ENCODE peak calls at places on chromosomes 2 and 18, in six cellular contexts. E is neuronal stem cell, F is IMR-90, C is mesenchymal stem cell, P is H1, G is trophoblast cell. W is an unnamed sample.

GRCh38 chr2:14239605-14240004 is 392.9 kb upstream of the LRATD1 start:
- DNase-seq in G (no peak), F (no peak), E (no peak), P (no peak), C (no peak), W (no peak)

GRCh38 chr2:30261695-30262211 is 30.4 kb downstream of the LBH start:
- DNase-seq in P (no peak), E (no peak), C (no peak), G (no peak), F (no peak), W (no peak)

GRCh38 chr2:164458801-164459200 is 162.5 kb downstream of the GRB14 start:
- DNase-seq in F (no peak), G (no peak), E (no peak), C (no peak), P (no peak), W (peak)

GRCh38 chr2:219726916-219727315 is 99.5 kb downstream of the SLC4A3 start:
- DNase-seq in C (no peak), P (no peak), F (no peak), G (no peak), E (no peak), W (peak)

GRCh38 chr2:65566617-65567016 is 134.2 kb upstream of the SPRED2 start:
- DNase-seq in C (no peak), E (no peak), G (no peak), F (no peak), P (no peak), W (no peak)

GRCh38 chr2:97701851-97702465 is 11.4 kb upstream of the ZAP70 start:
- DNase-seq in C (peak), G (no peak), E (no peak), P (no peak), F (no peak), W (peak)

GRCh38 chr2:142536964-142537363 is 340.5 kb upstream of the KYNU start:
- DNase-seq in C (no peak), P (no peak), G (peak), E (no peak), F (no peak), W (no peak)

GRCh38 chr2:37786854-37787253 is 115.4 kb upstream of the CDC42EP3 start:
- DNase-seq in F (no peak), C (no peak), P (no peak), G (no peak), E (no peak), W (no peak)

GRCh38 chr2:56230171-56230570 is 46.4 kb downstream of the CCDC85A start:
- DNase-seq in P (no peak), G (no peak), C (peak), E (no peak), F (peak), W (no peak)

GRCh38 chr2:183037660-183038340 is 457 bp downstream of the NCKAP1 start:
- DNase-seq in E (peak), P (peak), F (no peak), C (no peak), G (peak), W (no peak)

GRCh38 chr2:181304011-181304844 is 153.0 kb upstream of the ITGA4 start:
- DNase-seq in G (no peak), C (no peak), F (no peak), E (no peak), P (no peak), W (no peak)

GRCh38 chr2:85477884-85478283 is 59.4 kb downstream of the SH2D6 start:
- DNase-seq in C (no peak), E (no peak), G (no peak), P (no peak), F (no peak), W (no peak)

GRCh38 chr2:151051584-151052220 is 210.0 kb downstream of the RBM43 start:
- DNase-seq in P (no peak), G (peak), F (peak), E (peak), C (peak), W (no peak)

GRCh38 chr2:53744395-53745065 is 23.1 kb upstream of the CHAC2 start:
- DNase-seq in C (no peak), G (no peak), E (no peak), F (peak), P (no peak), W (no peak)

GRCh38 chr2:33278245-33278943 is 198.1 kb upstream of the RASGRP3 start:
- DNase-seq in C (no peak), E (no peak), P (no peak), F (no peak), G (no peak), W (no peak)

GRCh38 chr18:68519341-68519740 is 195.6 kb downstream of the TMX3 start:
- DNase-seq in C (no peak), F (peak), E (no peak), G (peak), P (no peak), W (no peak)

GRCh38 chr2:66696374-66696773 is 261.4 kb downstream of the MEIS1 start:
- DNase-seq in C (no peak), F (no peak), G (no peak), E (no peak), P (no peak), W (no peak)

GRCh38 chr18:74023220-74023619 is 124.4 kb downstream of the FBXO15 start:
- DNase-seq in G (no peak), P (peak), E (peak), C (no peak), F (no peak), W (peak)

GRCh38 chr2:217105733-217106649 is 246.1 kb upstream of the TNP1 start:
- DNase-seq in E (no peak), F (peak), P (peak), C (peak), G (peak), W (no peak)

GRCh38 chr18:55275042-55275897 is 312.7 kb downstream of the TCF4 start:
- DNase-seq in P (no peak), C (peak), F (peak), E (no peak), G (peak), W (no peak)

GRCh38 chr2:99678651-99679050 is 188.8 kb upstream of the REV1 start:
- DNase-seq in C (no peak), E (no peak), P (no peak), F (no peak), G (no peak), W (no peak)

GRCh38 chr2:169573160-169573973 is at the start of gene FASTKD1:
- DNase-seq in C (peak), E (peak), F (peak), G (peak), P (peak), W (peak)

GRCh38 chr2:134377730-134378129 is 123.9 kb downstream of the MGAT5 start:
- DNase-seq in E (no peak), F (no peak), C (no peak), G (no peak), P (no peak), W (no peak)

GRCh38 chr18:7592305-7593071 is 25.4 kb downstream of the PTPRM start:
- DNase-seq in C (no peak), P (peak), E (no peak), G (no peak), F (no peak), W (peak)

GRCh38 chr2:72181616-72182015 is 34.0 kb upstream of the CYP26B1 start:
- DNase-seq in P (no peak), C (no peak), F (no peak), G (peak), E (no peak), W (no peak)

GRCh38 chr2:120330946-120331822 is 14.8 kb upstream of the INHBB start:
- DNase-seq in C (no peak), F (no peak), G (no peak), E (no peak), P (no peak), W (no peak)

GRCh38 chr2:2016912-2017311 is 272.6 kb upstream of the PXDN start:
- DNase-seq in G (no peak), P (no peak), F (no peak), C (no peak), E (no peak), W (no peak)

GRCh38 chr2:32743480-32744236 is 115.8 kb downstream of the TTC27 start:
- DNase-seq in E (no peak), P (no peak), C (no peak), G (no peak), F (peak), W (no peak)

GRCh38 chr18:3180325-3180724 is 39.4 kb downstream of the MYOM1 start:
- DNase-seq in C (peak), F (peak), E (peak), P (no peak), G (no peak), W (no peak)

GRCh38 chr2:165010556-165010955 is 55.2 kb upstream of the SLC38A11 start:
- DNase-seq in E (no peak), C (no peak), F (no peak), P (no peak), G (no peak), W (no peak)

GRCh38 chr2:202541137-202541536 is 93.6 kb upstream of the FAM117B start:
- DNase-seq in P (no peak), G (no peak), E (no peak), F (no peak), C (no peak), W (no peak)

GRCh38 chr2:119315241-119315925 is 51.3 kb downstream of the C2orf76 start:
- DNase-seq in P (no peak), F (no peak), C (no peak), G (peak), E (no peak), W (no peak)

GRCh38 chr2:231167745-231168459 is 30.5 kb upstream of the ARMC9 start:
- DNase-seq in G (no peak), E (no peak), F (peak), P (no peak), C (no peak), W (no peak)

GRCh38 chr2:239727182-239727775 is 297.9 kb downstream of the NDUFA10 start:
- DNase-seq in C (no peak), F (no peak), E (no peak), G (no peak), P (no peak), W (no peak)

GRCh38 chr2:239727776-239728600 is 297.2 kb downstream of the NDUFA10 start:
- DNase-seq in P (no peak), C (no peak), F (no peak), G (no peak), E (no peak), W (no peak)

GRCh38 chr2:239729681-239730566 is 295.2 kb downstream of the NDUFA10 start:
- DNase-seq in E (no peak), C (no peak), F (no peak), G (no peak), P (no peak), W (no peak)

GRCh38 chr2:239729151-239729550 is 296.0 kb downstream of the NDUFA10 start:
- DNase-seq in C (no peak), P (no peak), G (no peak), F (no peak), E (no peak), W (no peak)

DNA sequence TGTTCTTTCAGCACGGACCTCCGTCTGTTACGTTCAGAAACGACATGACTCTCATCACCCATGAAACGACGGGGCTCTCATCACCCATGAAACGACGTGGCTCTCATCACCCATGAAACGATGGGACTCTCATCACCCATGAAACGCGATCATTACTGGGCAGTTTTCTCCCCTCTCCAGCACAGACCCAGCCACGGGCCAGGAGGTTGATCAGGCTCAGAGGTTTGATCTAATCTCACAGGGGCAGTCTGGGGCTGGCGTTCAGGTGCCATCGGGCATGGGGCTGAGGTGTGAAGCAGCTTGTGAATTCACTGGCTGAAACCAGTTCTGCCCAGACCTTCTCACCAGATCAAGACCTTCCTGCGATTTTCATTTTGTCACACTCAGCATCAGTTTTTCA is 296.4 kb downstream of the NDUFA10 start:
- DNase-seq in G (no peak), F (no peak), C (no peak), P (no peak), E (no peak), W (no peak)
- H4K91ac ChIP-seq in G (no peak), F (no peak), C (no peak), P (no peak), E (no peak), W (no peak)

GRCh38 chr2:11556101-11556806 is 22.4 kb downstream of the GREB1 start:
- DNase-seq in C (peak), F (no peak), G (no peak), P (no peak), E (no peak), W (no peak)
- H3K4me2 ChIP-seq in C (no peak), F (no peak), G (no peak), P (no peak), E (no peak), W (no peak)

GRCh38 chr18:61572871-61573270 is 239.6 kb downstream of the CDH20 start:
- DNase-seq in C (peak), G (no peak), E (no peak), P (no peak), F (peak), W (no peak)
- H4K91ac ChIP-seq in C (no peak), G (no peak), E (no peak), P (no peak), F (peak), W (no peak)

GRCh38 chr18:11809895-11810294 is 41.3 kb upstream of the CHMP1B start:
- DNase-seq in P (no peak), C (no peak), E (no peak), F (no peak), G (no peak), W (peak)

GRCh38 chr18:11811009-11811408 is 40.2 kb upstream of the CHMP1B start:
- DNase-seq in E (no peak), P (no peak), G (no peak), C (no peak), F (no peak), W (no peak)

GRCh38 chr18:11807233-11807632 is 44.0 kb upstream of the CHMP1B start:
- DNase-seq in G (peak), F (peak), P (no peak), E (no peak), C (no peak), W (no peak)

GRCh38 chr18:11810379-11810778 is 40.8 kb upstream of the CHMP1B start:
- DNase-seq in P (no peak), E (no peak), F (no peak), C (no peak), G (no peak), W (no peak)

GRCh38 chr18:11808001-11808855 is 43.0 kb upstream of the CHMP1B start:
- DNase-seq in F (peak), P (no peak), E (no peak), G (peak), C (peak), W (peak)
- H3K4me2 ChIP-seq in F (peak), P (no peak), E (no peak), G (no peak), C (no peak), W (no peak)

DNA sequence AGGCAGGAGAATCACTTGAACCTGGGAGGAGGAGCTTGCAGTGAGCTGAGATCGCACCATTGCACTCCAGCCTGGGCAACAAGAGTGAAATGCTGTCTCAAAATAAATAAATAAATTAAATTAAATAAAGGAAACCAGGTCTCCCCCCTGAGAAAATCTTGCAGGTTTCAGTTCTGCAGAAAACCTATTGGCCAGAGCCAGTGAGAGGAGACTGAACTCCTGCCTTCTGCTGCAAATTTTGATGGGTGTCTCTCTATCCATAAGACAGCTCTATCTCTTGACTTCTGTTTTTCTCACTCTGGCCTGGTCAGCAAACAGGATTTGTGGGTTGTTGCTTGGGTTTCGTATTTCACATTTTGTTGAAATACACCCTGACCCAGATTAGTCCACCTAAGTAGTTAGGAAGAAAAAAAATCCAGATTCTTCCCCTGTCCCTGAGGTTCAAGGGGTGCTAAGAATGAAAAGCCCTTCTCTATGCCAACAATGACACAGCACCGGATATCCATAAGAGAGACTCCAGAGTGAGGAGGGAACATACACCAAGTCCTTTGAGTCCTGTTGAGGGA is 86.7 kb upstream of the MAP4K4 start:
- DNase-seq in G (no peak), C (no peak), F (no peak), P (no peak), E (no peak), W (no peak)
- H4K91ac ChIP-seq in G (no peak), C (no peak), F (no peak), P (no peak), E (no peak), W (no peak)

GRCh38 chr2:64260817-64261216 is 116.6 kb upstream of the PELI1 start:
- DNase-seq in P (no peak), G (no peak), E (no peak), C (peak), F (no peak), W (no peak)
- H3K4me2 ChIP-seq in P (no peak), G (no peak), E (no peak), C (no peak), F (no peak), W (no peak)

DNA sequence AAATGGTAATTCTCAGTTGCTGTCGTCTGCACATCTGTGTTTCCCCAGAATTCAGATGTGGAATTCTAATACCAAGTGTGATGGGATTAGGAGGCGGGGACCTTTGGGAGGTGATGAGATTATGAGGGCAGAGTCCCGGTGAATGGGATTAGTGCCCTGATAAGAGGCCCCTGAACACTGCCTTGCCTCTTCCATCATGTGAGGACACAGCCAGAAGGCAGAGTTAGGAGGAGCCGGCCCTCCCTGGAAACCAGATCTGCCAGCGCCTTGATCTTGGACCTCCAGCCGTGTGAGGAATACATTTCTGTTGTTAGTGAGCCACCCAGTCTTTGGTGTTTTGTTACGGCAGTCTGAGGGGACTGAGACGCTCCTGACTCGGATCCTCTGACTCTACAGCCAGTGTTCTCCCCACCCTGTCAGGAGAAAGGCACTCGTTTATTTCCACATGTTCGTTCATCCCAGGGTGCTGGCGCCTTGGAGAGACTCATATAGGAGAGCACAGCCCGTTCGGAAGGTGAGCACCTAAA is 395.0 kb downstream of the ZNF516 start:
- DNase-seq in P (no peak), F (no peak), C (no peak), E (no peak), G (no peak), W (no peak)
- H4K91ac ChIP-seq in P (no peak), F (no peak), C (no peak), E (no peak), G (no peak), W (no peak)

DNA sequence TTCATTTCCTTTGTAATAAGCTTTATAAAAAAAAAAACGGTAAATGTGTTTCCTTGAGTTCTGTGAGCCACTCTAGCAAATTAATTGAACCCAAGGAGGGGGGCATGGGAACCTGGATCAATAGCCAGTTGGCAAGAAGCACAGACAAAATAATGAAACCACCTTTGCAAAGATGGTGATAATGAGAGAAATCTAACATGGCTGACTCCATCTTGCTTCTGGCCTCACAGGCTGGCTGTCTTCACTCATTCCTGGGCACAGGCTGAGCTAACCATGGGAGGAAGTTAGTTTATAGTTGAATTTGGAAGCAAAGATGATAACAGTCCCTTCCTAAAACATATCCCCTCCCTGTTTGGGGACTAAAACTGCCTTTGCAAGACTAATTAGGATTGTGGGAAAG is 95.1 kb downstream of the B3GNT2 start:
- DNase-seq in F (no peak), G (no peak), C (no peak), P (no peak), E (no peak), W (no peak)
- H3K4me2 ChIP-seq in F (no peak), G (no peak), C (no peak), P (no peak), E (no peak), W (no peak)

W was measured in H9.